ENCODE peak calls at places on chromosomes 1 and 21, in ten cellular contexts. K, S, F, G, O, E, T, Z, I and C are unnamed samples.

GRCh38 chr1:193157360-193157759 is 29.1 kb downstream of the B3GALT2 start:
- DNase-seq in O (no peak), Z (no peak), E (no peak), T (no peak), S (no peak), I (no peak), F (no peak), K (no peak), G (no peak), C (no peak)

GRCh38 chr1:115679141-115679611 is 37.4 kb downstream of the VANGL1 start:
- DNase-seq in G (no peak), E (no peak), O (peak; percentile 8), T (peak; percentile 74), Z (no peak), K (no peak), F (no peak), I (no peak), S (peak; percentile 72), C (no peak)

GRCh38 chr1:220726634-220727033 is 21.5 kb upstream of the MTARC2 start:
- DNase-seq in E (no peak), G (no peak), S (no peak), F (peak; percentile 30), K (peak; percentile 68), T (no peak), O (no peak), I (no peak), Z (no peak), C (no peak)

GRCh38 chr1:10788592-10789006 is 7.8 kb downstream of the CASZ1 start:
- DNase-seq in G (peak; percentile 46), K (peak; percentile 81), E (no peak), I (no peak), Z (no peak), T (no peak), S (no peak), O (peak; percentile 42), F (no peak), C (no peak)

GRCh38 chr1:64623750-64624445 is 121.0 kb upstream of the RAVER2 start:
- DNase-seq in I (no peak), E (peak; percentile 6), Z (no peak), S (peak; percentile 26), O (peak; percentile 89), T (peak; percentile 36), K (no peak), G (no peak), F (no peak), C (no peak)

GRCh38 chr1:218475275-218475674 is 130.1 kb downstream of the TGFB2 start:
- DNase-seq in F (no peak), G (no peak), S (no peak), I (no peak), T (peak; percentile 24), E (no peak), Z (no peak), O (peak; percentile 75), K (no peak), C (no peak)

GRCh38 chr1:13801232-13801631 is 101.2 kb downstream of the PRDM2 start:
- DNase-seq in I (no peak), F (no peak), E (no peak), O (no peak), S (no peak), T (peak; percentile 32), K (no peak), Z (no peak), G (no peak), C (no peak)

GRCh38 chr1:94922756-94923465 is 4.0 kb downstream of the CNN3 start:
- DNase-seq in F (no peak), Z (no peak), S (no peak), T (peak; percentile 88), K (no peak), I (no peak), O (peak; percentile 20), E (no peak), G (no peak), C (no peak)

GRCh38 chr1:47755368-47755990 is 241.7 kb downstream of the TRABD2B start:
- DNase-seq in K (peak; percentile 95), E (peak; percentile 35), G (peak; percentile 77), O (no peak), Z (peak; percentile 87), S (no peak), I (peak; percentile 38), T (no peak), F (peak; percentile 66), C (no peak)

GRCh38 chr21:29053656-29054055 is 19.8 kb downstream of the CCT8 start:
- DNase-seq in T (no peak), F (no peak), Z (no peak), I (no peak), S (no peak), K (no peak), G (no peak), O (no peak), E (no peak), C (no peak)

GRCh38 chr1:45803299-45803780 is at the start of gene MAST2:
- DNase-seq in K (peak; percentile 94), F (peak; percentile 88), G (peak; percentile 90), O (peak; percentile 71), S (peak; percentile 88), E (peak; percentile 78), Z (peak; percentile 93), I (peak; percentile 81), T (peak; percentile 77), C (peak; percentile 92)

GRCh38 chr21:45386336-45386727 is 18.6 kb upstream of the COL18A1 start:
- DNase-seq in T (no peak), E (no peak), S (no peak), G (no peak), K (peak; percentile 41), F (no peak), Z (no peak), I (no peak), O (no peak), C (no peak)

GRCh38 chr1:171683826-171684225 is 31.3 kb upstream of the MYOC start:
- DNase-seq in I (no peak), T (no peak), G (no peak), K (no peak), Z (no peak), S (no peak), O (no peak), E (no peak), F (no peak), C (no peak)

GRCh38 chr1:77940921-77941570 is 37.8 kb downstream of the FUBP1 start:
- DNase-seq in I (no peak), F (no peak), S (no peak), Z (no peak), T (no peak), G (no peak), O (no peak), E (no peak), K (no peak), C (no peak)

GRCh38 chr1:189819751-189820150 is 657.9 kb downstream of the BRINP3 start:
- DNase-seq in I (no peak), G (no peak), K (no peak), S (no peak), T (no peak), F (no peak), Z (no peak), E (no peak), O (no peak), C (no peak)

GRCh38 chr21:38989745-38990423 is 184.2 kb downstream of the ETS2 start:
- DNase-seq in F (no peak), T (peak; percentile 92), S (peak; percentile 64), K (no peak), I (no peak), O (peak; percentile 34), G (no peak), E (no peak), Z (no peak), C (no peak)

GRCh38 chr1:192170196-192170984 is 12.1 kb downstream of the RGS18 start:
- DNase-seq in K (no peak), T (no peak), I (no peak), F (no peak), E (no peak), O (no peak), G (no peak), Z (no peak), S (no peak), C (no peak)

GRCh38 chr1:67053785-67054759 is at the start of gene SLC35D1:
- DNase-seq in S (peak; percentile 71), Z (peak; percentile 88), F (peak; percentile 94), G (peak; percentile 80), T (peak; percentile 65), K (peak; percentile 98), E (peak; percentile 70), O (peak; percentile 33), I (peak; percentile 55), C (peak; percentile 66)

GRCh38 chr21:42648606-42649005 is 4.8 kb upstream of the PDE9A start:
- DNase-seq in I (no peak), G (no peak), F (no peak), O (no peak), K (no peak), E (no peak), T (no peak), Z (no peak), S (no peak), C (no peak)

GRCh38 chr1:145990249-145991097 is 5.9 kb downstream of the TXNIP start:
- DNase-seq in K (no peak), S (peak; percentile 16), G (no peak), Z (peak; percentile 51), E (no peak), F (no peak), O (no peak), T (peak; percentile 38), I (no peak), C (no peak)

GRCh38 chr1:73463848-73464247 is 734.1 kb downstream of the LRRIQ3 start:
- DNase-seq in O (no peak), K (no peak), F (no peak), E (no peak), I (no peak), T (no peak), S (no peak), Z (no peak), G (no peak), C (no peak)

GRCh38 chr1:48823161-48823560 is 46.5 kb upstream of the BEND5 start:
- DNase-seq in G (no peak), F (no peak), O (peak; percentile 68), T (no peak), E (no peak), Z (no peak), K (no peak), I (no peak), S (no peak), C (no peak)

GRCh38 chr1:244461254-244462071 is at the start of gene CATSPERE:
- DNase-seq in S (peak; percentile 84), F (peak; percentile 83), I (peak; percentile 61), Z (peak; percentile 85), O (no peak), E (peak; percentile 64), G (peak; percentile 84), K (peak; percentile 94), T (peak; percentile 79), C (peak; percentile 72)

GRCh38 chr1:27238032-27238431 is 3.6 kb downstream of the WDTC1 start:
- DNase-seq in O (no peak), S (no peak), G (no peak), Z (no peak), F (no peak), E (no peak), I (no peak), K (no peak), T (no peak), C (no peak)